ENCODE peak calls at places on chromosomes 7 and 10, in eight cellular contexts. N, S, Y, I, D, L, F and E are unnamed samples.

GRCh38 chr10:90051053-90051452 is 349.7 kb downstream of the KIF20B start:
- DNase-seq in F (no peak), S (no peak), N (no peak), Y (no peak), I (no peak), D (no peak), L (peak; percentile 67), E (no peak)

GRCh38 chr10:24974978-24975377 is 22.6 kb upstream of the PRTFDC1 start:
- DNase-seq in F (no peak), I (no peak), L (no peak), S (no peak), N (no peak), D (no peak), Y (no peak), E (no peak)

GRCh38 chr7:19958309-19958896 is 185.0 kb upstream of the TMEM196 start:
- DNase-seq in Y (no peak), D (peak; percentile 97), N (no peak), F (no peak), S (no peak), L (no peak), I (no peak), E (no peak)

GRCh38 chr10:43318456-43318855 is 51.6 kb upstream of the RASGEF1A start:
- DNase-seq in D (no peak), I (no peak), Y (no peak), S (no peak), F (no peak), N (no peak), L (no peak), E (no peak)

GRCh38 chr7:37571806-37572205 is 111.8 kb upstream of the GPR141 start:
- DNase-seq in F (no peak), N (no peak), Y (no peak), D (no peak), I (no peak), L (no peak), S (no peak), E (no peak)

GRCh38 chr7:40922316-40922670 is 780.6 kb downstream of the INHBA start:
- DNase-seq in S (no peak), F (no peak), I (no peak), Y (peak; percentile 65), D (peak; percentile 98), N (no peak), L (no peak), E (no peak)

GRCh38 chr7:135300913-135301765 is 67.5 kb downstream of the STRA8 start:
- DNase-seq in D (no peak), I (no peak), Y (no peak), L (no peak), F (no peak), S (no peak), N (peak; percentile 26), E (no peak)

GRCh38 chr7:27181795-27182275 is 3.2 kb downstream of the HOXA11 start:
- DNase-seq in L (no peak), Y (no peak), S (peak; percentile 34), N (peak; percentile 17), D (no peak), I (no peak), F (no peak), E (no peak)

GRCh38 chr7:46007990-46008643 is 87.0 kb upstream of the IGFBP3 start:
- DNase-seq in S (no peak), D (no peak), N (no peak), L (no peak), I (no peak), F (no peak), Y (no peak), E (no peak)

GRCh38 chr7:14340415-14341079 is 351.1 kb upstream of the ETV1 start:
- DNase-seq in N (no peak), Y (no peak), D (no peak), F (no peak), L (no peak), I (no peak), S (no peak), E (no peak)

GRCh38 chr7:124940306-124940705 is 10.7 kb upstream of the POT1 start:
- DNase-seq in S (no peak), L (no peak), N (no peak), Y (no peak), I (no peak), F (no peak), D (no peak), E (no peak)

GRCh38 chr7:102890292-102890970 is 22.4 kb upstream of the LRRC17 start:
- DNase-seq in D (no peak), N (no peak), L (no peak), I (no peak), S (no peak), Y (peak; percentile 13), F (no peak), E (no peak)

GRCh38 chr7:47460251-47460989 is 121.5 kb downstream of the TNS3 start:
- DNase-seq in N (no peak), D (no peak), S (no peak), F (no peak), I (no peak), L (peak; percentile 72), Y (no peak), E (no peak)

GRCh38 chr7:17774701-17775288 is 165.5 kb downstream of the SNX13 start:
- DNase-seq in N (no peak), F (no peak), L (no peak), S (no peak), Y (no peak), D (no peak), I (no peak), E (no peak)

GRCh38 chr10:21530616-21531015 is 3.4 kb upstream of the MLLT10 start:
- DNase-seq in I (no peak), N (no peak), L (no peak), D (no peak), S (no peak), F (no peak), Y (no peak), E (no peak)

GRCh38 chr7:95723583-95724180 is 48.7 kb upstream of the DYNC1I1 start:
- DNase-seq in N (peak; percentile 55), I (no peak), D (peak; percentile 22), Y (no peak), S (no peak), F (peak; percentile 7), L (peak; percentile 29), E (peak; percentile 61)

GRCh38 chr10:59808896-59809643 is 55.8 kb upstream of the MRLN start:
- DNase-seq in F (peak; percentile 65), N (peak; percentile 74), Y (no peak), S (no peak), D (peak; percentile 57), I (peak; percentile 46), L (peak; percentile 2), E (peak; percentile 79)

GRCh38 chr10:21334891-21335696 is 190.4 kb downstream of the SKIDA1 start:
- DNase-seq in I (no peak), Y (peak; percentile 79), F (no peak), L (no peak), D (peak; percentile 89), S (no peak), N (no peak), E (no peak)

GRCh38 chr10:125060851-125061556 is 99.4 kb downstream of the CTBP2 start:
- DNase-seq in D (peak; percentile 72), L (no peak), I (peak; percentile 18), N (peak; percentile 78), S (peak; percentile 81), F (peak; percentile 33), Y (peak; percentile 87), E (peak; percentile 62)